ENCODE peak calls at places on chromosomes 1 and 21, in six cellular contexts. One of them, this sample, is unnamed.

GRCh38 chr1:165006843-165007242 is 349.7 kb downstream of the LMX1A start:
- DNase-seq in GM12891: no peak
- DNase-seq in stimulated activated CD4-positive, alpha-beta T cell treated with anti-CD3 and anti-CD28 coated beads, Interleukin-2, amount 100 ng/mL, for 24 hours: no peak
- DNase-seq in KG1: no peak
- DNase-seq in neural progenitor cell: no peak
- DNase-seq in activated CD8-positive, alpha-beta T cell treated with anti-CD3 and anti-CD28 coated beads, Interleukin-2, amount 10 ng/mL, durations not matched to agents 7 days and 5 days: no peak
- DNase-seq in this sample: no peak

GRCh38 chr1:104780470-104781078 is 1030.9 kb downstream of the AMY1C start:
- DNase-seq in GM12891: peak
- DNase-seq in stimulated activated CD4-positive, alpha-beta T cell treated with anti-CD3 and anti-CD28 coated beads, Interleukin-2, amount 100 ng/mL, for 24 hours: no peak
- DNase-seq in KG1: no peak
- DNase-seq in neural progenitor cell: peak
- DNase-seq in activated CD8-positive, alpha-beta T cell treated with anti-CD3 and anti-CD28 coated beads, Interleukin-2, amount 10 ng/mL, durations not matched to agents 7 days and 5 days: peak
- DNase-seq in this sample: no peak

GRCh38 chr1:207181838-207182237 is 77.8 kb downstream of the C4BPA start:
- DNase-seq in GM12891: no peak
- DNase-seq in stimulated activated CD4-positive, alpha-beta T cell treated with anti-CD3 and anti-CD28 coated beads, Interleukin-2, amount 100 ng/mL, for 24 hours: no peak
- DNase-seq in KG1: no peak
- DNase-seq in neural progenitor cell: no peak
- DNase-seq in activated CD8-positive, alpha-beta T cell treated with anti-CD3 and anti-CD28 coated beads, Interleukin-2, amount 10 ng/mL, durations not matched to agents 7 days and 5 days: no peak
- DNase-seq in this sample: no peak

GRCh38 chr1:176227579-176227978 is 20.5 kb upstream of the COP1 start:
- DNase-seq in GM12891: no peak
- DNase-seq in stimulated activated CD4-positive, alpha-beta T cell treated with anti-CD3 and anti-CD28 coated beads, Interleukin-2, amount 100 ng/mL, for 24 hours: no peak
- DNase-seq in KG1: no peak
- DNase-seq in neural progenitor cell: no peak
- DNase-seq in activated CD8-positive, alpha-beta T cell treated with anti-CD3 and anti-CD28 coated beads, Interleukin-2, amount 10 ng/mL, durations not matched to agents 7 days and 5 days: no peak
- DNase-seq in this sample: no peak

GRCh38 chr1:241270016-241270415 is 87.0 kb downstream of the RGS7 start:
- DNase-seq in GM12891: no peak
- DNase-seq in stimulated activated CD4-positive, alpha-beta T cell treated with anti-CD3 and anti-CD28 coated beads, Interleukin-2, amount 100 ng/mL, for 24 hours: no peak
- DNase-seq in KG1: no peak
- DNase-seq in neural progenitor cell: no peak
- DNase-seq in activated CD8-positive, alpha-beta T cell treated with anti-CD3 and anti-CD28 coated beads, Interleukin-2, amount 10 ng/mL, durations not matched to agents 7 days and 5 days: no peak
- DNase-seq in this sample: no peak

GRCh38 chr21:37072239-37072987 is 458 bp downstream of the PIGP start:
- DNase-seq in GM12891: peak
- DNase-seq in stimulated activated CD4-positive, alpha-beta T cell treated with anti-CD3 and anti-CD28 coated beads, Interleukin-2, amount 100 ng/mL, for 24 hours: peak
- DNase-seq in KG1: peak
- DNase-seq in neural progenitor cell: peak
- DNase-seq in activated CD8-positive, alpha-beta T cell treated with anti-CD3 and anti-CD28 coated beads, Interleukin-2, amount 10 ng/mL, durations not matched to agents 7 days and 5 days: peak
- DNase-seq in this sample: no peak

GRCh38 chr1:228333739-228334115 is 72.9 kb downstream of the TRIM11 start:
- DNase-seq in GM12891: no peak
- DNase-seq in stimulated activated CD4-positive, alpha-beta T cell treated with anti-CD3 and anti-CD28 coated beads, Interleukin-2, amount 100 ng/mL, for 24 hours: no peak
- DNase-seq in KG1: no peak
- DNase-seq in neural progenitor cell: no peak
- DNase-seq in activated CD8-positive, alpha-beta T cell treated with anti-CD3 and anti-CD28 coated beads, Interleukin-2, amount 10 ng/mL, durations not matched to agents 7 days and 5 days: no peak
- DNase-seq in this sample: no peak

GRCh38 chr1:197614916-197615692 is 160.2 kb downstream of the DENND1B start:
- DNase-seq in GM12891: no peak
- DNase-seq in stimulated activated CD4-positive, alpha-beta T cell treated with anti-CD3 and anti-CD28 coated beads, Interleukin-2, amount 100 ng/mL, for 24 hours: peak
- DNase-seq in KG1: no peak
- DNase-seq in neural progenitor cell: peak
- DNase-seq in activated CD8-positive, alpha-beta T cell treated with anti-CD3 and anti-CD28 coated beads, Interleukin-2, amount 10 ng/mL, durations not matched to agents 7 days and 5 days: peak
- DNase-seq in this sample: peak

GRCh38 chr21:18275740-18276139 is 31.1 kb downstream of the CHODL start:
- DNase-seq in GM12891: no peak
- DNase-seq in stimulated activated CD4-positive, alpha-beta T cell treated with anti-CD3 and anti-CD28 coated beads, Interleukin-2, amount 100 ng/mL, for 24 hours: no peak
- DNase-seq in KG1: no peak
- DNase-seq in neural progenitor cell: no peak
- DNase-seq in activated CD8-positive, alpha-beta T cell treated with anti-CD3 and anti-CD28 coated beads, Interleukin-2, amount 10 ng/mL, durations not matched to agents 7 days and 5 days: no peak
- DNase-seq in this sample: no peak

This sample was measured in GM12864.